ENCODE peak calls at places on chromosomes 3 and 15, in ten cellular contexts. Z is thyroid gland, Y is LoVo, B is progenitor cell of endocrine pancreas, V is GM23248, D is MM.1S, X is iPS DF 19.7, L is ovary, Q is ureter, O is upper lobe of right lung. K is an unnamed sample.

GRCh38 chr3:21825684-21826083 is 74.7 kb upstream of the ZNF385D start:
- DNase-seq in Y (no peak), X (no peak), B (no peak), L (no peak), Z (no peak), O (no peak), Q (no peak), V (no peak), D (no peak), K (no peak)

GRCh38 chr3:187616307-187616939 is 53.8 kb downstream of the SST start:
- DNase-seq in V (peak), D (peak), Z (peak), L (no peak), Q (no peak), B (no peak), X (peak), Y (peak), O (no peak), K (peak)

GRCh38 chr15:51751687-51752683 is 588 bp downstream of the TMOD2 start:
- DNase-seq in Y (peak), B (peak), D (peak), V (peak), X (no peak), Z (peak), L (peak), Q (no peak), O (peak), K (peak)

GRCh38 chr3:134659391-134660045 is 8.7 kb upstream of the KY start:
- DNase-seq in O (no peak), V (no peak), L (no peak), D (no peak), X (no peak), Y (no peak), B (no peak), Q (no peak), Z (no peak), K (no peak)

GRCh38 chr15:67973846-67974245 is 80.3 kb upstream of the PIAS1 start:
- DNase-seq in O (no peak), D (no peak), X (no peak), L (no peak), V (no peak), Y (no peak), B (no peak), Z (no peak), Q (no peak), K (no peak)

GRCh38 chr15:74243431-74243830 is 7.3 kb downstream of the CCDC33 start:
- DNase-seq in D (no peak), Z (no peak), L (no peak), Q (no peak), O (no peak), V (no peak), Y (no peak), B (no peak), X (no peak), K (no peak)

GRCh38 chr3:97880267-97880666 is 58.5 kb downstream of the CRYBG3 start:
- DNase-seq in Q (no peak), B (no peak), Z (no peak), Y (no peak), V (no peak), O (no peak), L (no peak), X (no peak), D (no peak), K (no peak)

GRCh38 chr3:23735575-23736326 is 70.0 kb upstream of the UBE2E1 start:
- DNase-seq in L (no peak), Q (no peak), X (no peak), V (no peak), O (no peak), B (no peak), Y (no peak), Z (peak), D (no peak), K (no peak)

GRCh38 chr3:105232536-105232935 is 134.2 kb upstream of the ALCAM start:
- DNase-seq in V (no peak), B (no peak), Q (no peak), Y (no peak), Z (no peak), X (no peak), O (no peak), D (no peak), L (no peak), K (no peak)

GRCh38 chr3:146780251-146780650 is 175.1 kb upstream of the PLSCR5 start:
- DNase-seq in D (no peak), Y (no peak), O (no peak), X (no peak), V (no peak), Q (no peak), B (no peak), L (no peak), Z (no peak), K (no peak)

GRCh38 chr15:80174017-80174746 is 21.4 kb downstream of the FAH start:
- DNase-seq in Q (peak), B (no peak), V (peak), X (no peak), Y (no peak), D (no peak), Z (no peak), L (no peak), O (no peak), K (peak)

GRCh38 chr3:194137314-194138097 is 1.6 kb downstream of the HES1 start:
- DNase-seq in Q (peak), V (peak), O (peak), L (peak), Z (peak), D (peak), B (peak), X (no peak), Y (peak), K (peak)

GRCh38 chr3:106813742-106814141 is 563.5 kb upstream of the CCDC54 start:
- DNase-seq in B (no peak), Z (no peak), L (no peak), V (no peak), Y (no peak), X (no peak), D (no peak), O (no peak), Q (no peak), K (no peak)

GRCh38 chr3:127373701-127374625 is 86.1 kb upstream of the PRR20G start:
- DNase-seq in V (peak), Y (no peak), Z (no peak), X (no peak), O (peak), L (no peak), B (no peak), Q (no peak), D (no peak), K (peak)

GRCh38 chr3:27675287-27675686 is 46.8 kb downstream of the EOMES start:
- DNase-seq in Q (no peak), V (peak), Z (no peak), Y (no peak), B (no peak), O (no peak), D (no peak), X (no peak), L (no peak), K (no peak)

GRCh38 chr15:78177447-78177873 is 28.3 kb downstream of the IDH3A start:
- DNase-seq in V (peak), Y (peak), D (no peak), B (peak), L (no peak), Q (peak), Z (peak), O (no peak), X (peak), K (peak)

GRCh38 chr3:78900426-78900825 is 867.4 kb downstream of the ROBO1 start:
- DNase-seq in Q (no peak), X (no peak), Z (no peak), B (no peak), D (no peak), O (no peak), L (no peak), Y (no peak), V (peak), K (no peak)

GRCh38 chr3:186938716-186939115 is 8.4 kb downstream of the ST6GAL1 start:
- DNase-seq in Q (no peak), B (no peak), V (no peak), O (no peak), D (no peak), Y (no peak), X (no peak), Z (no peak), L (no peak), K (peak)

GRCh38 chr3:129226374-129226773 is 23.0 kb upstream of the COPG1 start:
- DNase-seq in B (no peak), X (no peak), Y (peak), Q (peak), L (peak), O (peak), Z (peak), V (peak), D (no peak), K (peak)

GRCh38 chr3:46676601-46677071 is 16.8 kb downstream of the ALS2CL start:
- DNase-seq in O (no peak), Z (no peak), Y (no peak), B (no peak), Q (no peak), D (no peak), X (no peak), L (no peak), V (no peak), K (no peak)

GRCh38 chr3:151227438-151228290 is 24.6 kb upstream of the GPR171 start:
- DNase-seq in X (no peak), O (peak), L (peak), Z (peak), Q (peak), Y (peak), D (peak), B (peak), V (peak), K (peak)

GRCh38 chr3:62876064-62876463 is 848 bp upstream of the CADPS start:
- DNase-seq in Q (no peak), B (peak), X (no peak), D (peak), Y (peak), Z (peak), O (peak), V (peak), L (peak), K (no peak)

GRCh38 chr3:187017511-187018230 is 87.3 kb downstream of the ST6GAL1 start:
- DNase-seq in Z (peak), L (no peak), Q (peak), B (no peak), V (no peak), X (no peak), O (no peak), D (no peak), Y (no peak), K (no peak)

GRCh38 chr3:52062499-52062898 is 6.1 kb upstream of the DUSP7 start:
- DNase-seq in B (no peak), X (no peak), Z (no peak), Q (no peak), O (peak), V (peak), D (no peak), L (no peak), Y (peak), K (peak)

GRCh38 chr3:150384517-150385212 is 23.4 kb upstream of the TSC22D2 start:
- DNase-seq in Y (no peak), X (no peak), L (no peak), V (no peak), D (peak), Q (no peak), B (no peak), Z (peak), O (peak), K (peak)

GRCh38 chr3:72683068-72683467 is 165.2 kb downstream of the SHQ1 start:
- DNase-seq in D (no peak), Q (no peak), L (no peak), B (no peak), O (no peak), Y (no peak), X (no peak), V (no peak), Z (no peak), K (no peak)

GRCh38 chr3:142886938-142887337 is 1.9 kb downstream of the PCOLCE2 start:
- DNase-seq in Z (no peak), X (no peak), D (no peak), Q (no peak), V (peak), O (no peak), B (no peak), Y (peak), L (no peak), K (peak)

GRCh38 chr3:159252772-159253384 is 451.0 kb downstream of the MFSD1 start:
- DNase-seq in B (no peak), V (peak), O (no peak), L (no peak), X (no peak), Z (no peak), Y (peak), Q (no peak), D (peak), K (peak)

GRCh38 chr15:82890338-82891024 is 62.0 kb downstream of the HOMER2 start:
- DNase-seq in Q (no peak), B (no peak), X (no peak), L (no peak), D (no peak), Y (no peak), V (peak), O (no peak), Z (no peak), K (peak)

GRCh38 chr15:47803767-47804166 is 86.5 kb downstream of the SEMA6D start:
- DNase-seq in D (no peak), Q (no peak), B (no peak), Z (no peak), X (no peak), L (no peak), Y (no peak), V (peak), O (no peak), K (no peak)

GRCh38 chr3:166171695-166172094 is 334.5 kb upstream of the BCHE start:
- DNase-seq in Z (no peak), X (no peak), D (no peak), Q (no peak), B (no peak), L (no peak), O (no peak), V (no peak), Y (no peak), K (no peak)

GRCh38 chr3:13783556-13783955 is 96.3 kb downstream of the WNT7A start:
- DNase-seq in Q (no peak), B (no peak), O (peak), V (no peak), Y (no peak), L (no peak), Z (no peak), D (no peak), X (no peak), K (no peak)

GRCh38 chr3:23203651-23204111 is 554 bp downstream of the UBE2E2 start:
- DNase-seq in V (peak), D (peak), Q (peak), L (peak), B (no peak), O (peak), Y (peak), Z (peak), X (no peak), K (peak)

GRCh38 chr15:43748376-43748775 is 2.1 kb downstream of the PDIA3 start:
- DNase-seq in D (no peak), O (no peak), Z (no peak), V (peak), L (no peak), Q (no peak), X (no peak), Y (no peak), B (no peak), K (peak)

GRCh38 chr15:81133782-81134461 is at the start of gene CFAP161:
- DNase-seq in V (peak), Z (peak), X (peak), L (peak), D (peak), Y (no peak), O (peak), B (peak), Q (peak), K (peak)